ENCODE peak calls at places on chromosomes 6 and 20, in nine cellular contexts. I is HTR-8/SVneo; S is renal cortical epithelial cell; F is EL; B is stimulated activated CD4-positive, alpha-beta T cell treated with anti-CD3 and anti-CD28 coated beads, Interleukin-12 subunit alpha, Interleukin-12 subunit beta, amount 100 ng/mL, for 4 hours; Z is cardiac fibroblast; O is fibroblast of lung; W is psoas muscle; K is osteoblast. U is an unnamed sample.

GRCh38 chr6:142821860-142822259 is 123.1 kb downstream of the HIVEP2 start:
- DNase-seq in I (no peak), S (no peak), F (no peak), B (no peak), Z (no peak), O (no peak), W (peak; percentile 59), K (no peak), U (no peak)

GRCh38 chr6:151436300-151436699 is 15.6 kb downstream of the RMND1 start:
- DNase-seq in I (no peak), S (no peak), F (no peak), B (no peak), Z (no peak), O (no peak), W (no peak), K (no peak), U (no peak)

GRCh38 chr6:48701572-48701971 is 590.6 kb upstream of the PTCHD4 start:
- DNase-seq in I (no peak), S (no peak), F (no peak), B (no peak), Z (no peak), O (no peak), W (no peak), K (no peak), U (no peak)

GRCh38 chr6:52969297-52969696 is 25.8 kb downstream of the GSTA4 start:
- DNase-seq in I (no peak), S (no peak), F (no peak), B (no peak), Z (no peak), O (no peak), W (no peak), K (no peak), U (no peak)

GRCh38 chr20:42986143-42986773 is 203.4 kb downstream of the PTPRT start:
- DNase-seq in I (no peak), S (no peak), F (no peak), B (no peak), Z (no peak), O (no peak), W (no peak), K (no peak), U (no peak)

GRCh38 chr6:11324453-11325023 is 92.1 kb upstream of the NEDD9 start:
- DNase-seq in I (no peak), S (no peak), F (no peak), B (peak; percentile 30), Z (peak; percentile 18), O (no peak), W (no peak), K (no peak), U (no peak)

GRCh38 chr6:4698901-4699659 is 77.1 kb upstream of the CDYL start:
- DNase-seq in I (no peak), S (no peak), F (no peak), B (no peak), Z (peak; percentile 16), O (no peak), W (no peak), K (no peak), U (peak; percentile 15)

GRCh38 chr6:33983721-33984465 is 162.0 kb downstream of the GRM4 start:
- DNase-seq in I (no peak), S (no peak), F (no peak), B (no peak), Z (no peak), O (no peak), W (no peak), K (no peak), U (no peak)

GRCh38 chr6:75206338-75207210 is 721 bp upstream of the COL12A1 start:
- DNase-seq in I (no peak), S (no peak), F (no peak), B (peak; percentile 4), Z (peak; percentile 20), O (no peak), W (no peak), K (peak; percentile 87), U (peak; percentile 54)

GRCh38 chr6:35729722-35730121 is 7.1 kb upstream of the ARMC12 start:
- DNase-seq in I (no peak), S (no peak), F (no peak), B (no peak), Z (no peak), O (peak; percentile 9), W (no peak), K (no peak), U (no peak)

GRCh38 chr20:57473246-57474042 is 51.5 kb downstream of the CTCFL start:
- DNase-seq in I (no peak), S (peak; percentile 39), F (no peak), B (no peak), Z (peak; percentile 13), O (no peak), W (no peak), K (peak; percentile 59), U (peak; percentile 14)

GRCh38 chr6:8736046-8736877 is 300.9 kb upstream of the SLC35B3 start:
- DNase-seq in I (no peak), S (no peak), F (peak; percentile 31), B (no peak), Z (no peak), O (no peak), W (no peak), K (no peak), U (no peak)

GRCh38 chr20:21433329-21433890 is 36.1 kb upstream of the NKX2-4 start:
- DNase-seq in I (no peak), S (peak; percentile 80), F (peak; percentile 67), B (no peak), Z (peak; percentile 62), O (no peak), W (no peak), K (peak; percentile 22), U (no peak)

GRCh38 chr6:36339156-36339555 is 2.5 kb upstream of the BNIP5 start:
- DNase-seq in I (no peak), S (no peak), F (no peak), B (no peak), Z (no peak), O (no peak), W (no peak), K (no peak), U (no peak)

GRCh38 chr6:75431379-75431778 is 62.2 kb downstream of the FILIP1 start:
- DNase-seq in I (no peak), S (peak; percentile 81), F (peak; percentile 28), B (no peak), Z (peak; percentile 44), O (peak; percentile 54), W (peak; percentile 69), K (peak; percentile 59), U (peak; percentile 49)

GRCh38 chr6:113744886-113745285 is 112.3 kb upstream of the MARCKS start:
- DNase-seq in I (no peak), S (no peak), F (no peak), B (no peak), Z (no peak), O (no peak), W (no peak), K (peak; percentile 45), U (no peak)

GRCh38 chr6:161369339-161369738 is 95.5 kb upstream of the AGPAT4 start:
- DNase-seq in I (peak; percentile 26), S (peak; percentile 97), F (peak; percentile 75), B (no peak), Z (peak; percentile 97), O (peak; percentile 95), W (no peak), K (peak; percentile 96), U (peak; percentile 85)

GRCh38 chr20:47379433-47380150 is 23.1 kb upstream of the ZMYND8 start:
- DNase-seq in I (peak; percentile 98), S (peak; percentile 21), F (peak; percentile 91), B (no peak), Z (peak; percentile 95), O (peak; percentile 78), W (no peak), K (peak; percentile 84), U (peak; percentile 73)

GRCh38 chr6:90003941-90004340 is 109.7 kb downstream of the GJA10 start:
- DNase-seq in I (no peak), S (peak; percentile 31), F (no peak), B (no peak), Z (no peak), O (no peak), W (no peak), K (no peak), U (peak; percentile 55)

GRCh38 chr6:36204068-36204753 is 7.7 kb downstream of the BRPF3 start:
- DNase-seq in I (no peak), S (no peak), F (no peak), B (no peak), Z (no peak), O (no peak), W (no peak), K (no peak), U (no peak)

GRCh38 chr6:33995046-33995872 is 150.6 kb downstream of the GRM4 start:
- DNase-seq in I (no peak), S (no peak), F (no peak), B (no peak), Z (no peak), O (no peak), W (no peak), K (no peak), U (no peak)

U was measured in astrocyte of the spinal cord.